ENCODE peak calls at places on chromosomes 13 and 19, in ten cellular contexts. M is fibroblast of mammary gland, Z is fibroblast of lung, B is heart left ventricle, J is heart right ventricle, L is gastrocnemius medialis, S is stomach, Y is AG04450, O is cardiac fibroblast, U is AG10803. H is an unnamed sample.
A peak's percentile ranks its signal among the peaks of the same experiment; 100 is the strongest.

GRCh38 chr13:24680258-24680920 is at the start of gene ATP12A:
- DNase-seq in M (no peak), Z (no peak), B (no peak), J (no peak), L (no peak), S (peak; percentile 35), Y (no peak), O (no peak), U (no peak), H (no peak)

GRCh38 chr13:77345150-77345780 is 18.4 kb upstream of the MYCBP2 start:
- DNase-seq in M (no peak), Z (no peak), B (no peak), J (no peak), L (no peak), S (no peak), Y (no peak), O (no peak), U (no peak), H (no peak)

GRCh38 chr19:33118643-33119042 is 13.3 kb upstream of the WDR88 start:
- DNase-seq in M (no peak), Z (no peak), B (no peak), J (no peak), L (no peak), S (no peak), Y (no peak), O (no peak), U (no peak), H (no peak)

GRCh38 chr19:35403116-35403760 is 32.4 kb downstream of the GPR42 start:
- DNase-seq in M (no peak), Z (peak; percentile 3), B (no peak), J (no peak), L (no peak), S (no peak), Y (no peak), O (no peak), U (no peak), H (no peak)

GRCh38 chr19:52603558-52604207 is 33.6 kb downstream of the ZNF701 start:
- DNase-seq in M (peak; percentile 82), Z (peak; percentile 57), B (no peak), J (no peak), L (no peak), S (no peak), Y (no peak), O (peak; percentile 94), U (peak; percentile 61), H (no peak)

GRCh38 chr13:114162533-114162922 is 16.5 kb upstream of the CFAP97D2 start:
- DNase-seq in M (no peak), Z (no peak), B (no peak), J (no peak), L (no peak), S (no peak), Y (no peak), O (no peak), U (no peak), H (no peak)

GRCh38 chr19:4676955-4677731 is 7.0 kb upstream of the MYDGF start:
- DNase-seq in M (peak; percentile 62), Z (peak; percentile 37), B (peak; percentile 52), J (no peak), L (peak; percentile 80), S (peak; percentile 56), Y (no peak), O (peak; percentile 53), U (peak; percentile 60), H (peak; percentile 23)

GRCh38 chr13:51839711-51840110 is 5.3 kb downstream of the TMEM272 start:
- DNase-seq in M (no peak), Z (no peak), B (no peak), J (no peak), L (no peak), S (no peak), Y (no peak), O (no peak), U (no peak), H (no peak)

GRCh38 chr13:30905932-30906383 is at the start of gene MEDAG:
- DNase-seq in M (peak; percentile 95), Z (peak; percentile 78), B (peak; percentile 82), J (peak; percentile 79), L (peak; percentile 83), S (no peak), Y (no peak), O (peak; percentile 94), U (peak; percentile 66), H (peak; percentile 78)

GRCh38 chr13:30679483-30680330 is 55.6 kb upstream of the ALOX5AP start:
- DNase-seq in M (peak; percentile 51), Z (peak; percentile 61), B (peak; percentile 33), J (no peak), L (no peak), S (no peak), Y (no peak), O (peak; percentile 60), U (peak; percentile 32), H (peak; percentile 56)

GRCh38 chr13:66222127-66222526 is 1008.0 kb downstream of the PCDH9 start:
- DNase-seq in M (peak; percentile 22), Z (no peak), B (no peak), J (no peak), L (no peak), S (no peak), Y (no peak), O (peak; percentile 29), U (no peak), H (no peak)

GRCh38 chr19:7272856-7273578 is 21.2 kb downstream of the INSR start:
- DNase-seq in M (peak; percentile 48), Z (no peak), B (no peak), J (no peak), L (no peak), S (no peak), Y (no peak), O (peak; percentile 21), U (peak; percentile 79), H (no peak)

GRCh38 chr13:113585828-113586355 is 1.3 kb downstream of the TFDP1 start:
- DNase-seq in M (no peak), Z (no peak), B (no peak), J (no peak), L (no peak), S (peak; percentile 23), Y (no peak), O (peak; percentile 11), U (no peak), H (no peak)

GRCh38 chr13:31236211-31236786 is 36.5 kb downstream of the B3GLCT start:
- DNase-seq in M (peak; percentile 65), Z (peak; percentile 72), B (no peak), J (no peak), L (no peak), S (no peak), Y (peak; percentile 15), O (peak; percentile 68), U (peak; percentile 69), H (peak; percentile 54)

GRCh38 chr19:47107201-47107952 is 6.2 kb downstream of the ZC3H4 start:
- DNase-seq in M (peak; percentile 44), Z (peak; percentile 42), B (no peak), J (no peak), L (no peak), S (peak; percentile 32), Y (no peak), O (peak; percentile 40), U (no peak), H (peak; percentile 31)

GRCh38 chr13:110340812-110341444 is 33.8 kb downstream of the COL4A2 start:
- DNase-seq in M (peak; percentile 34), Z (peak; percentile 87), B (peak; percentile 82), J (peak; percentile 79), L (peak; percentile 56), S (peak; percentile 59), Y (no peak), O (peak; percentile 95), U (peak; percentile 74), H (peak; percentile 80)

GRCh38 chr19:45152504-45153338 is 8.1 kb downstream of the NKPD1 start:
- DNase-seq in M (peak; percentile 59), Z (peak; percentile 50), B (peak; percentile 47), J (peak; percentile 39), L (peak; percentile 31), S (peak; percentile 58), Y (no peak), O (peak; percentile 54), U (peak; percentile 36), H (peak; percentile 24)
- H3K4me3 ChIP-seq in M (no peak overlapping the region), Z (no peak overlapping the region), B (peak overlapping the region; percentile 10), J (peak overlapping the region; percentile 41), L (peak overlapping the region; percentile 44), S (peak overlapping the region; percentile 33), Y (peak overlapping the region; percentile 25), O (peak overlapping the region; percentile 11), U (peak overlapping the region; percentile 24), H (no peak overlapping the region)

DNA sequence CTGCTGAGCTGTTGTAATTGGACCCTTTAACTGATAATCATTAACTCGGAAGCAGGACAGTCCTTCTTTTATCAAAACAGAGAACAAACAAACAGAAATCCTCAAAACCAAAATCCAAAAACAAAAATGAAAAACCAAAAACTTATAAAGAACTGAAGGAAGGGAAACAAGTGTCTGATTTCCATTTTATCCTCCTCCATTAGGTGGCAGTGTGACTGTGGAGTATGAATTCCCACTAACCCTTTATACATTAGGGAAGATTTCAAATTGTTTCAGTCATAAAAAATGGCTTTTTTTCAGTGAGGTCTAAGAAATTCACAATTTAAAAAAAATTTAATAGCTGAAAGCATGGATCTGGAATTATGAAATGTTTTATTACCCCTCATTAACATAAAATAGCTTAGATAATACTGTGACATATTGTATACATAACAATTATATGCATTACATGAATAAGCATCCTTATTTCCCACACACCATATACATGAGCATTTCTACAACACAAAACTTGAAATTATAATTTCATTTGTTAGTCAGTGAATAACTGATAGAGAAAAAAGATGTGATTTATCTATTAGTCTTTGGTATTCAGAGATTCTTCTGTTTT is 1074.3 kb upstream of the PCDH9 start:
- DNase-seq in M (peak; percentile 8), Z (peak; percentile 39), B (no peak), J (no peak), L (no peak), S (no peak), Y (no peak), O (peak; percentile 10), U (no peak), H (peak; percentile 50)
- TF ChIP-seq CTCF in M (peak; percentile 41), Z (no peak), B (peak; percentile 34), J (peak; percentile 51), L (no peak), S (no peak), Y (peak; percentile 59), O (peak; percentile 26), U (peak; percentile 39), H (peak; percentile 69)

GRCh38 chr19:15249912-15250634 is 17.8 kb upstream of the EPHX3 start:
- DNase-seq in M (peak; percentile 95), Z (peak; percentile 88), B (peak; percentile 82), J (peak; percentile 75), L (peak; percentile 55), S (no peak), Y (peak; percentile 82), O (peak; percentile 92), U (peak; percentile 94), H (peak; percentile 92)
- H3K4me3 ChIP-seq in M (no peak overlapping the region), Z (no peak overlapping the region), B (no peak overlapping the region), J (no peak overlapping the region), L (no peak overlapping the region), S (no peak overlapping the region), Y (peak overlapping the region; percentile 5), O (no peak overlapping the region), U (peak overlapping the region; percentile 40), H (no peak overlapping the region)

DNA sequence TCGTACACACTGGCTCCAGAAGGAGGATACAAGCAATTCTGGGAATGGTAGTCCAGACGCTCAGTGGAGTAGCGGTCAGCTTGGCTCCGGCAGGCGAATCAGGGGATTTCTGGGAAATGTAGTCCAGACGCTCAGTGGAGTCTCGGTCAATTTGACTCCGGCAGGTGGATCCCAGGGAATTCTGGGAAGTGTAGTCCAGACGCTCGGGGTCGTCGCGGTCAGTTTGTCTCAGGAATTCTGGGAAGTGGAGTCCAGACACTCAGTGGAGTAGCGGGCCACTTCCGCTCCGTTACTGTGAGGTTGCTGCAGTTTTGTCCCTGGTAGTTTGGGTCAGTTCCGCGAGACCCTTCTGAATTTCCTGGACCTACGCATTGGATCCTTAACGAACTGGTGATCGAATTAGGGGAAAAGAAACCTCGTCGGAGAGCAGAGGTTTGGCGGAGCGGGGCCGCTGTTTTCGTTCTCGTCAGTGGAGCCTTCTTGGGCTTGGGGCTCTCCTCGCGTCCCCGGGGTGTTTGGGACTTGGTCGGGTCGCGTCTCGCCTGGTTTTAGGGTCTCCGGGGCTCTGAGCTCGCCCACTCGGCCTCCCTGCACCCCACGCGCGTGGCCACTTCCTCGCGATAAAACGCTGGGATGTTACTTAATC is at the start of gene ZNF225:
- DNase-seq in M (peak; percentile 98), Z (peak; percentile 99), B (peak; percentile 97), J (peak; percentile 87), L (peak; percentile 97), S (peak; percentile 95), Y (peak; percentile 96), O (peak; percentile 99), U (peak; percentile 98), H (peak; percentile 98)
- TF ChIP-seq CTCF in M (no peak), Z (no peak), B (no peak), J (no peak), L (no peak), S (no peak), Y (no peak), O (no peak), U (peak; percentile 20), H (no peak)

H was measured in astrocyte of the spinal cord.